ENCODE peak calls at places on chromosomes 11 and 22, in ten cellular contexts. One of them, this sample, is unnamed.

GRCh38 chr22:37176464-37177061 is 11.5 kb downstream of the C1QTNF6 start:
- DNase-seq in H1: no peak
- DNase-seq in cardiac muscle cell: no peak
- DNase-seq in GM18507: no peak
- DNase-seq in adipocyte: peak
- DNase-seq in HCT116: no peak
- DNase-seq in KBM-7: peak
- DNase-seq in smooth muscle cell of the brain vasculature: no peak
- DNase-seq in right atrium auricular region: peak
- DNase-seq in anterior cingulate cortex: peak
- DNase-seq in this sample: no peak

GRCh38 chr11:61787928-61788491 is 4.4 kb downstream of the TMEM258 start:
- DNase-seq in anterior cingulate cortex: peak
- DNase-seq in HCT116: peak
- DNase-seq in smooth muscle cell of the brain vasculature: peak
- DNase-seq in H1: peak
- DNase-seq in cardiac muscle cell: peak
- DNase-seq in right atrium auricular region: no peak
- DNase-seq in KBM-7: peak
- DNase-seq in adipocyte: peak
- DNase-seq in GM18507: no peak
- DNase-seq in this sample: no peak

GRCh38 chr11:115340874-115341273 is 163.3 kb downstream of the CADM1 start:
- DNase-seq in smooth muscle cell of the brain vasculature: no peak
- DNase-seq in right atrium auricular region: no peak
- DNase-seq in cardiac muscle cell: no peak
- DNase-seq in KBM-7: no peak
- DNase-seq in adipocyte: no peak
- DNase-seq in GM18507: no peak
- DNase-seq in H1: no peak
- DNase-seq in HCT116: no peak
- DNase-seq in anterior cingulate cortex: no peak
- DNase-seq in this sample: no peak

GRCh38 chr11:19511413-19512183 is 201.0 kb upstream of the NAV2 start:
- DNase-seq in KBM-7: no peak
- DNase-seq in smooth muscle cell of the brain vasculature: no peak
- DNase-seq in right atrium auricular region: peak
- DNase-seq in adipocyte: no peak
- DNase-seq in H1: no peak
- DNase-seq in cardiac muscle cell: no peak
- DNase-seq in HCT116: no peak
- DNase-seq in GM18507: no peak
- DNase-seq in anterior cingulate cortex: peak
- DNase-seq in this sample: no peak

GRCh38 chr11:67640758-67641113 is 1.2 kb upstream of the TBX10 start:
- DNase-seq in GM18507: no peak
- DNase-seq in anterior cingulate cortex: no peak
- DNase-seq in KBM-7: no peak
- DNase-seq in right atrium auricular region: no peak
- DNase-seq in H1: no peak
- DNase-seq in cardiac muscle cell: no peak
- DNase-seq in smooth muscle cell of the brain vasculature: no peak
- DNase-seq in adipocyte: no peak
- DNase-seq in HCT116: no peak
- DNase-seq in this sample: no peak

GRCh38 chr11:56916609-56917008 is 72.1 kb upstream of the OR5AK2 start:
- DNase-seq in HCT116: no peak
- DNase-seq in GM18507: no peak
- DNase-seq in smooth muscle cell of the brain vasculature: no peak
- DNase-seq in KBM-7: no peak
- DNase-seq in right atrium auricular region: no peak
- DNase-seq in H1: no peak
- DNase-seq in anterior cingulate cortex: no peak
- DNase-seq in cardiac muscle cell: no peak
- DNase-seq in adipocyte: no peak
- DNase-seq in this sample: no peak

GRCh38 chr11:85721191-85721590 is 35.2 kb upstream of the CCDC89 start:
- DNase-seq in KBM-7: no peak
- DNase-seq in anterior cingulate cortex: no peak
- DNase-seq in cardiac muscle cell: no peak
- DNase-seq in adipocyte: no peak
- DNase-seq in GM18507: no peak
- DNase-seq in HCT116: no peak
- DNase-seq in smooth muscle cell of the brain vasculature: no peak
- DNase-seq in right atrium auricular region: no peak
- DNase-seq in H1: no peak
- DNase-seq in this sample: no peak

GRCh38 chr11:9831122-9831521 is 167.2 kb downstream of the SWAP70 start:
- DNase-seq in GM18507: no peak
- DNase-seq in right atrium auricular region: no peak
- DNase-seq in smooth muscle cell of the brain vasculature: no peak
- DNase-seq in cardiac muscle cell: no peak
- DNase-seq in H1: no peak
- DNase-seq in KBM-7: no peak
- DNase-seq in adipocyte: no peak
- DNase-seq in anterior cingulate cortex: no peak
- DNase-seq in HCT116: no peak
- DNase-seq in this sample: no peak

GRCh38 chr11:9739108-9739507 is 75.2 kb downstream of the SWAP70 start:
- DNase-seq in smooth muscle cell of the brain vasculature: no peak
- DNase-seq in adipocyte: no peak
- DNase-seq in anterior cingulate cortex: no peak
- DNase-seq in HCT116: no peak
- DNase-seq in H1: no peak
- DNase-seq in GM18507: no peak
- DNase-seq in KBM-7: peak
- DNase-seq in cardiac muscle cell: no peak
- DNase-seq in right atrium auricular region: no peak
- DNase-seq in this sample: no peak

GRCh38 chr11:1733716-1734351 is 16.6 kb downstream of the IFITM10 start:
- DNase-seq in H1: no peak
- DNase-seq in anterior cingulate cortex: no peak
- DNase-seq in GM18507: no peak
- DNase-seq in cardiac muscle cell: no peak
- DNase-seq in HCT116: no peak
- DNase-seq in right atrium auricular region: no peak
- DNase-seq in KBM-7: no peak
- DNase-seq in adipocyte: no peak
- DNase-seq in smooth muscle cell of the brain vasculature: no peak
- DNase-seq in this sample: no peak

GRCh38 chr11:108221981-108222685 is at the start of gene NPAT:
- DNase-seq in right atrium auricular region: no peak
- DNase-seq in adipocyte: no peak
- DNase-seq in GM18507: no peak
- DNase-seq in smooth muscle cell of the brain vasculature: no peak
- DNase-seq in KBM-7: no peak
- DNase-seq in anterior cingulate cortex: no peak
- DNase-seq in H1: no peak
- DNase-seq in HCT116: no peak
- DNase-seq in cardiac muscle cell: no peak
- DNase-seq in this sample: no peak

GRCh38 chr22:31625661-31626426 is 36.2 kb downstream of the PISD start:
- DNase-seq in cardiac muscle cell: peak
- DNase-seq in KBM-7: no peak
- DNase-seq in adipocyte: peak
- DNase-seq in HCT116: no peak
- DNase-seq in right atrium auricular region: no peak
- DNase-seq in GM18507: no peak
- DNase-seq in H1: peak
- DNase-seq in smooth muscle cell of the brain vasculature: no peak
- DNase-seq in anterior cingulate cortex: peak
- DNase-seq in this sample: no peak

GRCh38 chr22:48423481-48423901 is 1404.2 kb downstream of the BRD1 start:
- DNase-seq in smooth muscle cell of the brain vasculature: no peak
- DNase-seq in H1: no peak
- DNase-seq in HCT116: no peak
- DNase-seq in right atrium auricular region: no peak
- DNase-seq in GM18507: no peak
- DNase-seq in KBM-7: no peak
- DNase-seq in cardiac muscle cell: no peak
- DNase-seq in adipocyte: peak
- DNase-seq in anterior cingulate cortex: no peak
- DNase-seq in this sample: no peak

GRCh38 chr11:36002196-36002595 is 58.3 kb downstream of the LDLRAD3 start:
- DNase-seq in right atrium auricular region: no peak
- DNase-seq in H1: no peak
- DNase-seq in cardiac muscle cell: no peak
- DNase-seq in KBM-7: no peak
- DNase-seq in anterior cingulate cortex: no peak
- DNase-seq in smooth muscle cell of the brain vasculature: no peak
- DNase-seq in adipocyte: no peak
- DNase-seq in GM18507: no peak
- DNase-seq in HCT116: no peak
- DNase-seq in this sample: no peak

GRCh38 chr11:108558222-108558621 is 35.3 kb downstream of the EXPH5 start:
- DNase-seq in right atrium auricular region: no peak
- DNase-seq in cardiac muscle cell: no peak
- DNase-seq in HCT116: no peak
- DNase-seq in H1: peak
- DNase-seq in smooth muscle cell of the brain vasculature: no peak
- DNase-seq in KBM-7: no peak
- DNase-seq in GM18507: no peak
- DNase-seq in anterior cingulate cortex: no peak
- DNase-seq in adipocyte: peak
- DNase-seq in this sample: no peak

GRCh38 chr11:111528557-111528956 is 12.0 kb upstream of the LAYN start:
- DNase-seq in GM18507: no peak
- DNase-seq in KBM-7: no peak
- DNase-seq in HCT116: no peak
- DNase-seq in H1: no peak
- DNase-seq in right atrium auricular region: no peak
- DNase-seq in cardiac muscle cell: no peak
- DNase-seq in smooth muscle cell of the brain vasculature: no peak
- DNase-seq in adipocyte: no peak
- DNase-seq in anterior cingulate cortex: no peak
- DNase-seq in this sample: no peak

GRCh38 chr22:23764931-23765881 is 2.4 kb downstream of the C22orf15 start:
- DNase-seq in right atrium auricular region: no peak
- DNase-seq in smooth muscle cell of the brain vasculature: no peak
- DNase-seq in HCT116: no peak
- DNase-seq in anterior cingulate cortex: no peak
- DNase-seq in H1: peak
- DNase-seq in cardiac muscle cell: no peak
- DNase-seq in KBM-7: no peak
- DNase-seq in adipocyte: no peak
- DNase-seq in GM18507: no peak
- DNase-seq in this sample: no peak

GRCh38 chr22:20025401-20026203 is 4.7 kb downstream of the TANGO2 start:
- DNase-seq in GM18507: no peak
- DNase-seq in KBM-7: no peak
- DNase-seq in cardiac muscle cell: no peak
- DNase-seq in H1: no peak
- DNase-seq in adipocyte: no peak
- DNase-seq in right atrium auricular region: no peak
- DNase-seq in HCT116: no peak
- DNase-seq in smooth muscle cell of the brain vasculature: no peak
- DNase-seq in anterior cingulate cortex: no peak
- DNase-seq in this sample: no peak

GRCh38 chr11:970319-970871 is 44.7 kb downstream of the AP2A2 start:
- DNase-seq in adipocyte: no peak
- DNase-seq in right atrium auricular region: no peak
- DNase-seq in smooth muscle cell of the brain vasculature: no peak
- DNase-seq in HCT116: no peak
- DNase-seq in H1: no peak
- DNase-seq in KBM-7: no peak
- DNase-seq in anterior cingulate cortex: no peak
- DNase-seq in GM18507: no peak
- DNase-seq in cardiac muscle cell: no peak
- DNase-seq in this sample: no peak

GRCh38 chr22:40310081-40310770 is 36.1 kb upstream of the ADSL start:
- DNase-seq in adipocyte: peak
- DNase-seq in cardiac muscle cell: no peak
- DNase-seq in anterior cingulate cortex: no peak
- DNase-seq in HCT116: no peak
- DNase-seq in H1: no peak
- DNase-seq in GM18507: no peak
- DNase-seq in smooth muscle cell of the brain vasculature: peak
- DNase-seq in KBM-7: no peak
- DNase-seq in right atrium auricular region: no peak
- DNase-seq in this sample: no peak

GRCh38 chr11:19445771-19446170 is 205.0 kb upstream of the E2F8 start:
- DNase-seq in right atrium auricular region: no peak
- DNase-seq in GM18507: no peak
- DNase-seq in smooth muscle cell of the brain vasculature: no peak
- DNase-seq in adipocyte: no peak
- DNase-seq in anterior cingulate cortex: no peak
- DNase-seq in HCT116: no peak
- DNase-seq in cardiac muscle cell: no peak
- DNase-seq in H1: no peak
- DNase-seq in KBM-7: no peak
- DNase-seq in this sample: no peak

GRCh38 chr11:10488121-10488580 is 33.1 kb downstream of the AMPD3 start:
- DNase-seq in KBM-7: no peak
- DNase-seq in adipocyte: no peak
- DNase-seq in smooth muscle cell of the brain vasculature: no peak
- DNase-seq in H1: peak
- DNase-seq in right atrium auricular region: peak
- DNase-seq in GM18507: no peak
- DNase-seq in anterior cingulate cortex: no peak
- DNase-seq in HCT116: peak
- DNase-seq in cardiac muscle cell: no peak
- DNase-seq in this sample: no peak

GRCh38 chr11:2580444-2581050 is 119.2 kb downstream of the KCNQ1OT1 start:
- DNase-seq in HCT116: no peak
- DNase-seq in H1: peak
- DNase-seq in adipocyte: no peak
- DNase-seq in anterior cingulate cortex: no peak
- DNase-seq in smooth muscle cell of the brain vasculature: no peak
- DNase-seq in cardiac muscle cell: no peak
- DNase-seq in KBM-7: no peak
- DNase-seq in GM18507: no peak
- DNase-seq in right atrium auricular region: no peak
- DNase-seq in this sample: no peak

GRCh38 chr22:47395481-47395880 is 633.0 kb downstream of the TBC1D22A start:
- DNase-seq in smooth muscle cell of the brain vasculature: peak
- DNase-seq in H1: no peak
- DNase-seq in GM18507: no peak
- DNase-seq in KBM-7: no peak
- DNase-seq in HCT116: no peak
- DNase-seq in adipocyte: no peak
- DNase-seq in cardiac muscle cell: no peak
- DNase-seq in right atrium auricular region: no peak
- DNase-seq in anterior cingulate cortex: no peak
- DNase-seq in this sample: no peak

GRCh38 chr11:111735262-111736116 is 30.7 kb downstream of the PPP2R1B start:
- DNase-seq in right atrium auricular region: peak
- DNase-seq in KBM-7: no peak
- DNase-seq in smooth muscle cell of the brain vasculature: peak
- DNase-seq in H1: no peak
- DNase-seq in HCT116: no peak
- DNase-seq in GM18507: no peak
- DNase-seq in adipocyte: peak
- DNase-seq in cardiac muscle cell: no peak
- DNase-seq in anterior cingulate cortex: peak
- DNase-seq in this sample: no peak

GRCh38 chr11:123448798-123449197 is 18.7 kb downstream of the GRAMD1B start:
- DNase-seq in right atrium auricular region: no peak
- DNase-seq in GM18507: no peak
- DNase-seq in cardiac muscle cell: no peak
- DNase-seq in adipocyte: no peak
- DNase-seq in smooth muscle cell of the brain vasculature: no peak
- DNase-seq in anterior cingulate cortex: no peak
- DNase-seq in H1: no peak
- DNase-seq in KBM-7: no peak
- DNase-seq in HCT116: no peak
- DNase-seq in this sample: no peak

This sample was measured in GM12891.